ENCODE peak calls at places on chromosomes 13 and 19, in four cellular contexts. D is tibial nerve, X is ovary, G is right atrium auricular region. W is an unnamed sample.

GRCh38 chr13:108326318-108326717 is 56.8 kb downstream of the TNFSF13B start:
- DNase-seq in D (no peak), X (no peak), G (no peak), W (no peak)

GRCh38 chr13:49441312-49441711 is 2.6 kb downstream of the CAB39L start:
- DNase-seq in D (no peak), X (no peak), G (no peak), W (no peak)

GRCh38 chr19:44770550-44771257 is 7.0 kb upstream of the CBLC start:
- DNase-seq in D (peak; percentile 84), X (peak; percentile 88), G (peak; percentile 91), W (no peak)

GRCh38 chr19:10074153-10074552 is 12.0 kb upstream of the SHFL start:
- DNase-seq in D (no peak), X (no peak), G (no peak), W (no peak)

GRCh38 chr19:5225486-5226345 is 114.9 kb downstream of the PTPRS start:
- DNase-seq in D (no peak), X (no peak), G (no peak), W (peak; percentile 20)

GRCh38 chr13:95929430-95929829 is 123.8 kb downstream of the UGGT2 start:
- DNase-seq in D (no peak), X (no peak), G (no peak), W (no peak)

GRCh38 chr13:82747331-82747730 is 1134.9 kb downstream of the SLITRK1 start:
- DNase-seq in D (no peak), X (no peak), G (no peak), W (no peak)

GRCh38 chr13:27264181-27264580 is 6.4 kb upstream of the RASL11A start:
- DNase-seq in D (no peak), X (no peak), G (no peak), W (no peak)

GRCh38 chr19:18507727-18508440 is 14.0 kb downstream of the ELL start:
- DNase-seq in D (no peak), X (no peak), G (no peak), W (no peak)

GRCh38 chr19:1104452-1105216 is 840 bp downstream of the GPX4 start:
- DNase-seq in D (peak; percentile 67), X (peak; percentile 83), G (no peak), W (no peak)

GRCh38 chr13:48436661-48437242 is 23.8 kb upstream of the LPAR6 start:
- DNase-seq in D (no peak), X (no peak), G (no peak), W (no peak)

GRCh38 chr19:51552996-51553725 is 17.9 kb upstream of the ZNF175 start:
- DNase-seq in D (peak; percentile 41), X (peak; percentile 63), G (no peak), W (peak; percentile 95)

GRCh38 chr13:90760639-90761038 is 586.8 kb upstream of the MIR17HG start:
- DNase-seq in D (no peak), X (no peak), G (no peak), W (no peak)

GRCh38 chr13:84896128-84896527 is 903.1 kb downstream of the SLITRK6 start:
- DNase-seq in D (no peak), X (peak; percentile 15), G (no peak), W (peak; percentile 27)

GRCh38 chr13:57633141-57633949 is 1.8 kb downstream of the PCDH17 start:
- DNase-seq in D (no peak), X (peak; percentile 22), G (peak; percentile 71), W (no peak)

GRCh38 chr13:57633950-57634828 is 2.6 kb downstream of the PCDH17 start:
- DNase-seq in D (no peak), X (no peak), G (no peak), W (no peak)

GRCh38 chr13:57631607-57632275 is at the start of gene PCDH17:
- DNase-seq in D (no peak), X (peak; percentile 7), G (peak; percentile 62), W (no peak)

GRCh38 chr13:57630661-57631606 is 610 bp upstream of the PCDH17 start:
- DNase-seq in D (no peak), X (no peak), G (no peak), W (no peak)

GRCh38 chr13:57632276-57633140 is 964 bp downstream of the PCDH17 start:
- DNase-seq in D (no peak), X (peak; percentile 10), G (no peak), W (no peak)
- H3K27ac ChIP-seq in D (peak overlapping the region; percentile 77), X (no peak overlapping the region), G (peak overlapping the region; percentile 72), W (no peak overlapping the region)

DNA sequence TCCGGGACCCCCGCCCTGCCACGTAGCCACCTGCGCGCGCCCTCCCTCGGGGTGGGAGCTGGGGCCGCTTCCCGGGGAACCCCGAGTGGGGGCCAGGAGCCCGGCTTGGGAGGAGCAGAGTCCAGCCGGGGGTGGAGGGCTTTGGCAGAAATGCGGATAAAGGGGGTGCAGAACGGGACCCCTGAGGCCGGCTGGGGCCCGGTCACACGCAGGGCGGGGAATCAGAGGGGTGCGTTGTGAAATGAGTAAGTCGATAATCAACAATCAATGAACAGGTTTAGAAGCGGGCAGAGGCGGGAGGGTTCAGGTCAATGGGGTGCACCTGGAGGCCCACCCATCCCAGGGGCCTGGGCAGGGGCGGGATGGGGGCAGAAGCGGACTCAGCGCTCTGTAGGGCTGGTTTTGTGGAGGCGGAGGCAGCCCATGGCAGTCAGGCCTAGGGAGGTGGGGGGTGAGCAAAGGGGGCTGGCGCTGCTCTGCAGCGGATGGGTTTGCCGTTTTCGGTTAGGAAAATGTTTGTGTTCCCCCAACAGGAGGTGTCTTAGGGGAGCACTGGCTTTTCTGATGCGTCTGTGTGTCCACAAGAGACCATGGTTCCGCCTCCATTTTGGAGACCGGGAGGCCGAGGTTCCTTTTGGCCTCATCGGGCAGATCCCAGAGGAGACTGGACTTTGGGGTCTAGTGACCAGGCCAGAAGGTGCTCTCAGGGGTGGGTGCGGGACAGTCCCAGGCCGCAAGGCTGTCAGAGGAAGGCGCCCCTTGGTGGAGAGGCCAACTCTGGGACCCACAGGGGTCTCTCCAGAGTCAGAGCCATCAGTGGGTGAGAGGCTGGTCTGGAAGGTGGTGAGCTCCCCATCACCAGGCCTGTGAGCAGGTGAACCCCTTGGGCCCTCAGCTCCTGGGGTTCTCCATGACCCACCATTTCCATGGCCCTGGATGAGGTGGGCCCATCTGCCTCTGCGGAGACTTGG is 683 bp upstream of the DIRAS1 start:
- DNase-seq in D (no peak), X (peak; percentile 47), G (no peak), W (no peak)
- H3K4me3 ChIP-seq in D (no peak overlapping the region), X (peak overlapping the region; percentile 39), G (peak overlapping the region; percentile 59), W (peak overlapping the region; percentile 44)

GRCh38 chr13:46953331-46953730 is 56.5 kb upstream of the HTR2A start:
- DNase-seq in D (no peak), X (no peak), G (no peak), W (no peak)

GRCh38 chr13:46949211-46949610 is 52.4 kb upstream of the HTR2A start:
- DNase-seq in D (no peak), X (no peak), G (no peak), W (no peak)

GRCh38 chr13:46948338-46948737 is 51.5 kb upstream of the HTR2A start:
- DNase-seq in D (no peak), X (no peak), G (no peak), W (no peak)

GRCh38 chr13:46951516-46951915 is 54.7 kb upstream of the HTR2A start:
- DNase-seq in D (no peak), X (no peak), G (no peak), W (no peak)

DNA sequence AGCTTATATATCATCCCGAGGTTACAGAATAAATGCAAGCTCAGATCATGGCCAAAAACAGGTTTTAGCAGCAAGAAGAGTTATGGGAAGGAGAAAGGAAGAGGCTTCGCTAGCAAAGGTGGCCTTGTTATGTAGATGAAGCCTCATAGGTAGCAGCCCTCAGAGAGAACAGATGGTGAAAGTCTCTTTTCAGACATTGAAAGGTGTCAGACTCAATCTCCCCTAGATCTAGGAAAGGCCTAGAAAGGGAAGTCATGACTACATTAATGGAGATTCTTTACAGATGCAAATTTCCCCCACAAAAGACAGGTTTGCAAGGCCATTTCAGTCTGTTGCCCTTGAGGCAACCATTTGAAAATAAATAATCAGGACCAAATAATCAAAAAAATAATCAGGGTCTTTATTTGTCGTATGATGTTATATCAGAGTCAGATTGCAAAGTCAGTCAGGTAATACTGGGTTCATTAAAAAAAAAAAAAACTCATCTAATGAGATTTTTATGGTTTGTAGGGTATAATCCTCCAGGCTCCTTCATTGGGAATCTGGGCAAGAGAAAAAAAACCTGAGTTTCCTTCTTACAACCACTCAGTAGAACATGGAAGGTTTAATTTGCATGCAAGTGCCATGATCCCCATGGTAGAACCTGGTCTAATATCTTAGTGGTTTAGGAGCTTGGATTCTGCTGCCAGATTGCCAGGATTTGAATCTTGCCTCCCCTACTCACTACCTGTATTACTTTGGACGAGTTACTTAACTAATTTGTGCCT is 50.8 kb upstream of the HTR2A start:
- DNase-seq in D (no peak), X (no peak), G (no peak), W (peak; percentile 43)
- H3K27ac ChIP-seq in D (no peak overlapping the region), X (no peak overlapping the region), G (no peak overlapping the region), W (no peak overlapping the region)

DNA sequence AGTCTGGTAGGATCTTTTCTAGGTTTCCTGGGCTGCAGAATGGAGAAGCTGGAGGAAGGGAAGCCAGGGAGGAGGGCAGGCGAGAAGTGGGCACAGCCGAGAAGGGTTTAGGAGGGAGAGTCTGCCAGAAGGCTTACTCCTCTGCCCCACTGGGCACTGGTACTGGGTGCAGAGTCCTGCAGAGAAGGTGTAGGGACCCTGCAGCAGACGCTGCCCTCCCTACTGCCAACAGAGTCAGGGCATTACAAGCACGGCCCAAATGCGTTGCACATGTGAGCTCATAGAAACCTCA is 726 bp upstream of the PEPD start:
- DNase-seq in D (no peak), X (no peak), G (no peak), W (no peak)
- H3K4me3 ChIP-seq in D (peak overlapping the region; percentile 64), X (peak overlapping the region; percentile 64), G (peak overlapping the region; percentile 90), W (no peak overlapping the region)

GRCh38 chr13:76286178-76286577 is 600.0 kb downstream of the KCTD12 start:
- DNase-seq in D (no peak), X (no peak), G (no peak), W (no peak)
- H3K27ac ChIP-seq in D (peak overlapping the region; percentile 40), X (no peak overlapping the region), G (no peak overlapping the region), W (no peak overlapping the region)

DNA sequence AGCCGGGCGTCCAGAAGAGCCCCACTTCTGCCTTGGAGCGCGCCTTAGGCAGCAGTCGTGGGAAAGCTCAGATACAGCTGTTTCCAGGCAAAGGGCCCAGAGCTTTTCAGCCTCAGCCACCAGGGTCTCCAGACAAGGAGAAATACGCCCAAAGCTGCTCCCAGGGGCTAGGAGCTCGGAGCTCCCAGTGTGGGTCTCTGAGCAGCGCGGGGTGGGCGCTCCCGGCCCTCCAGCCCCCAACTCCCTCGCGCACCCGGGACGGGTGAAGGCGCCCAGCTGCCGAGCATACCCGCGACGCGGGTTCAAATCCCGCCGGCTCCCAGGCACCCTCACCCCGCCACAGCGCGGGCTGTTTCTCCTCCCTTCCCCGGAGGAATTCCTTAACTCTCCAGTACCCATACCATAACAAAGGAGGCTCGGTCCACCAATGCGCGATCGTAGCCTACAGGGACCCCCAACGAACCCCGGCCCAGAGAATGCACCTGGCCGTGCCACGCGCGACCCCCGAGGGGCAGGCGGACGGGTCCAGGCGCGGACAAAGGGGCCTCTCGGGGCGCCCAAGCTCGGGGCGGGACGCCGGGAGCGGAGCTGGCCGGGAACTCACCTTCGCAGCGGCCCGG is 507 bp downstream of the COL4A1 start:
- DNase-seq in D (no peak), X (peak; percentile 60), G (peak; percentile 58), W (no peak)
- H3K4me3 ChIP-seq in D (peak overlapping the region; percentile 61), X (peak overlapping the region; percentile 85), G (peak overlapping the region; percentile 90), W (peak overlapping the region; percentile 89)

DNA sequence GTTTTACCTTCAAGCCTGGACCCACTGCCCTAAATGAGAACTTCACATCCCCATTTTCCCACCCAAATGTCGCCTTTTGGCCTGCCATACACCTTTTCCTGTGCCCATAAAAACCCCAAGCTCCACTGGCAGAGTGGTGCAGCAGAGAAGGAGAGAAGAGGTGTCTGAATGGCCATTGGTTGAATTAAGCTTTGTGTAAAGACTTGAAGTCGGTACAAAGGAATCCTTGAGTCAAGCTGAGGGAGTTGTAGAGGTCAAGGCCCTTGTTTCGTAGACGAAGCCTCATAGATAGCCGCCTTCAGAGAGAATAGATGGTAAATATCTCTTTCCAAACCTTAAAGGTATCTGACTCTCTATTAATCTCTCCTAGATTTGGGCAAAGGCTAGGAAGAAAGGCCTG is 1479.2 kb upstream of the PRR20A start:
- DNase-seq in D (no peak), X (no peak), G (no peak), W (no peak)
- H3K27ac ChIP-seq in D (no peak overlapping the region), X (no peak overlapping the region), G (no peak overlapping the region), W (no peak overlapping the region)

GRCh38 chr19:49852631-49853126 is 1.7 kb downstream of the PTOV1 start:
- DNase-seq in D (no peak), X (no peak), G (no peak), W (no peak)
- H3K4me3 ChIP-seq in D (no peak overlapping the region), X (no peak overlapping the region), G (peak overlapping the region; percentile 94), W (peak overlapping the region; percentile 58)

W was measured in iPS DF 6.9.